ENCODE peak calls at places on chromosomes 16 and 17, in five cellular contexts. G is GM23248, L is HCT116, O is mesendoderm, D is astrocyte. I is an unnamed sample. For H3K27me3, the result is how much of the 10 kb centered on the place peaks cover.

GRCh38 chr16:89548344-89549006 is 12.0 kb upstream of the RPL13 start:
- DNase-seq in G (no peak), L (no peak), O (no peak), D (no peak), I (no peak)

GRCh38 chr16:73202176-73202729 is 154.3 kb upstream of the ZFHX3 start:
- DNase-seq in G (peak), L (no peak), O (no peak), D (peak), I (no peak)

GRCh38 chr17:56125830-56126819 is 27.1 kb upstream of the ANKFN1 start:
- DNase-seq in G (peak), L (peak), O (peak), D (peak), I (no peak)

GRCh38 chr17:61467416-61468262 is 15.4 kb downstream of the TBX4 start:
- DNase-seq in G (peak), L (peak), O (peak), D (peak), I (no peak)

GRCh38 chr17:1939979-1940809 is 84.9 kb downstream of the RTN4RL1 start:
- DNase-seq in G (no peak), L (no peak), O (no peak), D (no peak), I (no peak)

GRCh38 chr17:10600551-10600950 is 51.1 kb upstream of the MYH2 start:
- DNase-seq in G (peak), L (no peak), O (no peak), D (no peak), I (no peak)

GRCh38 chr17:45688820-45689219 is 95.3 kb upstream of the CRHR1 start:
- DNase-seq in G (no peak), L (no peak), O (no peak), D (no peak), I (no peak)

GRCh38 chr16:69709456-69710084 is 16.8 kb downstream of the NQO1 start:
- DNase-seq in G (peak), L (peak), O (peak), D (peak), I (no peak)

GRCh38 chr16:13770436-13770835 is 149.5 kb upstream of the ERCC4 start:
- DNase-seq in G (no peak), L (no peak), O (no peak), D (no peak), I (no peak)

GRCh38 chr17:59366773-59367656 is 35.6 kb downstream of the YPEL2 start:
- DNase-seq in G (peak), L (no peak), O (peak), D (peak), I (no peak)

GRCh38 chr17:2397247-2398171 is 3.4 kb downstream of the MNT start:
- DNase-seq in G (no peak), L (no peak), O (no peak), D (no peak), I (no peak)

GRCh38 chr17:77456951-77457548 is 316.3 kb downstream of the SEC14L1 start:
- DNase-seq in G (no peak), L (no peak), O (no peak), D (no peak), I (no peak)

GRCh38 chr17:4480929-4481898 is 17.5 kb upstream of the SPNS2 start:
- DNase-seq in G (no peak), L (no peak), O (no peak), D (no peak), I (no peak)

GRCh38 chr17:74842599-74843351 is 16.9 kb downstream of the GRIN2C start:
- DNase-seq in G (peak), L (peak), O (peak), D (peak), I (no peak)

GRCh38 chr16:75762746-75763145 is 36.5 kb upstream of the CPHXL start:
- DNase-seq in G (no peak), L (no peak), O (no peak), D (no peak), I (no peak)
- H3K9ac ChIP-seq in G (no peak), L (no peak), O (no peak), D (no peak), I (no peak)

GRCh38 chr16:30185683-30186421 is 2.5 kb downstream of the CORO1A start:
- DNase-seq in G (no peak), L (no peak), O (no peak), D (no peak), I (no peak)
- H3K4me3 ChIP-seq in G (no peak), L (no peak), O (no peak), D (no peak), I (no peak)

GRCh38 chr17:79186406-79186805 is 111.8 kb downstream of the ENGASE start:
- DNase-seq in G (no peak), L (no peak), O (no peak), D (no peak), I (no peak)
- H3K27me3 ChIP-seq in G (half or more), L (half or more), O (under half), D (under half), I (half or more)

DNA sequence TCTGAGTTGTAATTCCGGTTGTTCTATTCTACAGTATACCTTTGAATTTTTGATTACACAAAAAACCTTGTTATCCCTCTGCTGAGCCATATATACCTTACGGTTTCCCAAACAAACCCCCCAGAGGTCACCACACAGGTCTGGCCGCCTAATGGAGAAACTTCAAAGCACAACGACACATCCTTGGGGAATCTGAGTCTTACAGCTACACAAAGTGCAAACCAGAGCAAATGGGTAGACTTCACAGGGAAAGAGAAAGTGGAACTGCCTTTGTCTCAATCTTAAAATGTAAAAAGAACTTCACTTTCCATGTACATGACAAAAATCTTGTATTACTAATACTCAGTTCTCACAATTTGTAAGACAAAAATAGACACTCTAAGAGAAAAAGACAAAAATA is 2.7 kb downstream of the FBXO31 start:
- DNase-seq in G (peak), L (no peak), O (peak), D (no peak), I (no peak)
- H3K9ac ChIP-seq in G (peak), L (no peak), O (no peak), D (peak), I (peak)

GRCh38 chr16:30747799-30748633 is at the start of gene PHKG2:
- DNase-seq in G (peak), L (peak), O (peak), D (peak), I (peak)
- H3K4me3 ChIP-seq in G (peak), L (peak), O (peak), D (peak), I (peak)

I was measured in keratinocyte.